ENCODE peak calls at places on chromosomes 16 and 17, in seven cellular contexts. R, S, V, I, P, G and D are unnamed samples.

GRCh38 chr16:81601008-81601428 is 156.4 kb downstream of the CMIP start:
- DNase-seq in R (peak), S (no peak), V (no peak), I (peak), P (peak), G (no peak), D (no peak)

GRCh38 chr17:55334881-55335523 is 70.2 kb downstream of the HLF start:
- DNase-seq in R (no peak), S (no peak), V (peak), I (no peak), P (no peak), G (no peak), D (no peak)

GRCh38 chr17:34416116-34416515 is 53.1 kb upstream of the CCL1 start:
- DNase-seq in R (no peak), S (no peak), V (no peak), I (no peak), P (no peak), G (no peak), D (no peak)

GRCh38 chr17:83076930-83077329 is 2.5 kb upstream of the METRNL start:
- DNase-seq in R (no peak), S (no peak), V (peak), I (no peak), P (no peak), G (no peak), D (no peak)

GRCh38 chr17:412211-413015 is 59.8 kb upstream of the RPH3AL start:
- DNase-seq in R (peak), S (no peak), V (peak), I (no peak), P (peak), G (peak), D (peak)

GRCh38 chr16:31016018-31016417 is 5.6 kb upstream of the STX1B start:
- DNase-seq in R (no peak), S (no peak), V (no peak), I (no peak), P (no peak), G (no peak), D (no peak)

GRCh38 chr17:55426851-55427586 is 5.4 kb upstream of the MMD start:
- DNase-seq in R (peak), S (no peak), V (no peak), I (no peak), P (no peak), G (no peak), D (no peak)

GRCh38 chr16:30748634-30749445 is 615 bp downstream of the PHKG2 start:
- DNase-seq in R (peak), S (no peak), V (peak), I (peak), P (peak), G (no peak), D (no peak)

GRCh38 chr16:85086347-85087291 is 25.7 kb downstream of the CIBAR2 start:
- DNase-seq in R (peak), S (no peak), V (peak), I (peak), P (peak), G (no peak), D (peak)

GRCh38 chr16:55949518-55949917 is 74.3 kb upstream of the CES5A start:
- DNase-seq in R (no peak), S (no peak), V (no peak), I (peak), P (peak), G (no peak), D (no peak)

GRCh38 chr16:1375741-1376410 is 24.1 kb downstream of the GNPTG start:
- DNase-seq in R (no peak), S (no peak), V (no peak), I (no peak), P (no peak), G (no peak), D (no peak)

GRCh38 chr17:28399808-28400207 is 6.2 kb downstream of the SLC46A1 start:
- DNase-seq in R (no peak), S (no peak), V (no peak), I (no peak), P (no peak), G (no peak), D (no peak)

GRCh38 chr17:19271751-19272357 is 34.7 kb downstream of the EPN2 start:
- DNase-seq in R (peak), S (no peak), V (no peak), I (no peak), P (no peak), G (no peak), D (no peak)

GRCh38 chr16:66512589-66513404 is 37.1 kb downstream of the TK2 start:
- DNase-seq in R (peak), S (no peak), V (no peak), I (peak), P (no peak), G (no peak), D (no peak)

GRCh38 chr16:73050115-73051099 is 2.5 kb upstream of the ZFHX3 start:
- DNase-seq in R (no peak), S (no peak), V (no peak), I (peak), P (no peak), G (no peak), D (no peak)

GRCh38 chr16:84478172-84478948 is 26.1 kb downstream of the MEAK7 start:
- DNase-seq in R (peak), S (no peak), V (peak), I (peak), P (peak), G (peak), D (no peak)

GRCh38 chr16:1474471-1474795 is 395 bp downstream of the CLCN7 start:
- DNase-seq in R (no peak), S (no peak), V (no peak), I (no peak), P (peak), G (no peak), D (no peak)

GRCh38 chr17:47816111-47816735 is 5.4 kb downstream of the OSBPL7 start:
- DNase-seq in R (no peak), S (no peak), V (no peak), I (no peak), P (no peak), G (no peak), D (no peak)